ENCODE peak calls at places on chromosome 19, in seven cellular contexts. V is CD4-positive, alpha-beta T cell; W is fibroblast of lung; C is naive thymus-derived CD4-positive, alpha-beta T cell; Z is neuronal stem cell; S is CD8-positive, alpha-beta memory T cell; A is suprapubic skin. Y is an unnamed sample.

GRCh38 chr19:52034051-52034728 is 6.0 kb upstream of the ZNF614 start:
- DNase-seq in Z (no peak), S (no peak), W (peak), A (no peak), C (no peak), V (no peak), Y (no peak)

GRCh38 chr19:1429750-1430149 is 8.4 kb upstream of the RPS15 start:
- DNase-seq in Z (no peak), C (no peak), S (no peak), V (no peak), A (no peak), W (no peak), Y (no peak)

GRCh38 chr19:9796113-9796773 is 22.6 kb downstream of the FBXL12 start:
- DNase-seq in V (peak), W (peak), S (peak), Z (peak), C (peak), A (peak), Y (peak)

GRCh38 chr19:37007587-37008220 is 70.5 kb upstream of the ZNF420 start:
- DNase-seq in A (no peak), Z (no peak), S (peak), W (peak), C (peak), V (no peak), Y (peak)

GRCh38 chr19:33818426-33818825 is 21.8 kb downstream of the KCTD15 start:
- DNase-seq in V (no peak), W (no peak), Z (no peak), S (no peak), A (peak), C (no peak), Y (no peak)

GRCh38 chr19:16899566-16900075 is 10.8 kb downstream of the F2RL3 start:
- DNase-seq in Z (no peak), A (peak), C (no peak), W (no peak), V (no peak), S (no peak), Y (no peak)

GRCh38 chr19:42092350-42092749 is 16.4 kb downstream of the ZNF574 start:
- DNase-seq in C (peak), S (peak), Z (no peak), V (no peak), A (no peak), W (no peak), Y (peak)

GRCh38 chr19:37963190-37963947 is 56.4 kb downstream of the SIPA1L3 start:
- DNase-seq in V (no peak), A (peak), S (no peak), W (peak), Z (no peak), C (no peak), Y (no peak)

GRCh38 chr19:41753159-41753558 is 2.2 kb upstream of the CEACAM6 start:
- DNase-seq in C (peak), W (no peak), S (peak), Z (peak), V (peak), A (no peak), Y (peak)

GRCh38 chr19:13579388-13580060 is 73.2 kb upstream of the CACNA1A start:
- DNase-seq in W (peak), Z (no peak), S (no peak), A (no peak), C (no peak), V (no peak), Y (no peak)

GRCh38 chr19:55487884-55488687 is at the start of gene SSC5D:
- DNase-seq in W (peak), A (no peak), Z (no peak), S (no peak), C (no peak), V (no peak), Y (no peak)

GRCh38 chr19:47854459-47854858 is 4.6 kb upstream of the TPRX2 start:
- DNase-seq in V (no peak), W (no peak), A (no peak), S (no peak), C (no peak), Z (no peak), Y (peak)

GRCh38 chr19:17803264-17803896 is 8.4 kb downstream of the B3GNT3 start:
- DNase-seq in C (peak), V (peak), A (no peak), Z (no peak), S (peak), W (no peak), Y (peak)

GRCh38 chr19:7417671-7418324 is 69.1 kb downstream of the ARHGEF18 start:
- DNase-seq in S (no peak), W (peak), A (no peak), C (no peak), Z (no peak), V (no peak), Y (no peak)

GRCh38 chr19:7428651-7429113 is 60.2 kb downstream of the PEX11G start:
- DNase-seq in V (no peak), A (no peak), C (no peak), W (no peak), S (no peak), Z (no peak), Y (no peak)

GRCh38 chr19:6236310-6237291 is 43.2 kb downstream of the MLLT1 start:
- DNase-seq in Z (no peak), A (peak), C (no peak), V (no peak), S (no peak), W (no peak), Y (no peak)

GRCh38 chr19:14337510-14337909 is 43.7 kb upstream of the ADGRE5 start:
- DNase-seq in S (peak), A (no peak), W (no peak), C (no peak), V (peak), Z (no peak), Y (peak)

GRCh38 chr19:47376589-47377144 is 27.6 kb downstream of the DHX34 start:
- DNase-seq in W (no peak), V (no peak), A (no peak), S (no peak), C (no peak), Z (no peak), Y (no peak)

GRCh38 chr19:47230122-47230920 is 678 bp downstream of the BBC3 start:
- DNase-seq in W (peak), S (peak), C (peak), V (peak), A (peak), Z (no peak), Y (peak)

GRCh38 chr19:11374449-11375142 is at the start of gene SWSAP1:
- DNase-seq in C (peak), A (peak), V (peak), W (peak), Z (peak), S (peak), Y (peak)

GRCh38 chr19:18157465-18158063 is 4.6 kb downstream of the PIK3R2 start:
- DNase-seq in W (no peak), C (no peak), A (no peak), V (no peak), S (no peak), Z (no peak), Y (no peak)

GRCh38 chr19:7916137-7916907 is 1.7 kb downstream of the TGFBR3L start:
- DNase-seq in Z (no peak), W (no peak), V (peak), C (peak), S (peak), A (peak), Y (peak)

GRCh38 chr19:16038196-16038695 is 38.0 kb upstream of the TPM4 start:
- DNase-seq in W (no peak), C (no peak), S (no peak), Z (no peak), A (no peak), V (no peak), Y (no peak)

GRCh38 chr19:50427997-50428425 is 4.7 kb upstream of the MYBPC2 start:
- DNase-seq in W (peak), S (no peak), Z (no peak), C (peak), V (peak), A (peak), Y (no peak)

GRCh38 chr19:24062222-24062621 is 24.8 kb upstream of the ZNF254 start:
- DNase-seq in V (no peak), W (peak), C (no peak), A (no peak), S (no peak), Z (no peak), Y (no peak)

GRCh38 chr19:50639121-50640112 is at the start of gene SYT3:
- DNase-seq in W (peak), Z (peak), V (peak), S (no peak), A (no peak), C (peak), Y (no peak)

GRCh38 chr19:14138576-14139265 is 2.3 kb upstream of the ASF1B start:
- DNase-seq in W (peak), Z (no peak), V (no peak), A (no peak), S (no peak), C (no peak), Y (no peak)

GRCh38 chr19:47899335-47899734 is 13.2 kb upstream of the SULT2A1 start:
- DNase-seq in C (no peak), W (no peak), Z (no peak), S (no peak), A (peak), V (no peak), Y (no peak)

GRCh38 chr19:13133241-13133870 is 15.3 kb downstream of the NACC1 start:
- DNase-seq in Z (no peak), V (no peak), S (no peak), A (no peak), C (no peak), W (no peak), Y (no peak)

GRCh38 chr19:6529351-6529750 is 1.5 kb upstream of the TNFSF9 start:
- DNase-seq in W (no peak), S (no peak), A (no peak), V (no peak), Z (no peak), C (no peak), Y (no peak)

GRCh38 chr19:49546825-49547565 is 19.2 kb downstream of the RCN3 start:
- DNase-seq in Z (peak), V (peak), C (peak), A (no peak), W (peak), S (peak), Y (peak)

GRCh38 chr19:45848922-45849321 is 14.0 kb downstream of the SYMPK start:
- DNase-seq in C (no peak), Z (no peak), V (no peak), W (no peak), S (no peak), A (no peak), Y (no peak)

GRCh38 chr19:18741566-18742121 is 49.5 kb downstream of the COMP start:
- DNase-seq in C (no peak), A (no peak), V (no peak), Z (no peak), S (no peak), W (no peak), Y (no peak)

GRCh38 chr19:19134687-19135158 is 3.6 kb downstream of the TMEM161A start:
- DNase-seq in C (peak), V (peak), A (no peak), S (peak), W (no peak), Z (no peak), Y (peak)

GRCh38 chr19:19900124-19900523 is 622 bp upstream of the ZNF93 start:
- DNase-seq in W (peak), Z (no peak), A (no peak), V (no peak), C (no peak), S (no peak), Y (no peak)

GRCh38 chr19:42386974-42387707 is 3.0 kb downstream of the CNFN start:
- DNase-seq in W (peak), S (peak), Z (peak), C (peak), V (peak), A (peak), Y (peak)

GRCh38 chr19:5152767-5153532 is 184.0 kb downstream of the KDM4B start:
- DNase-seq in S (no peak), A (no peak), Z (no peak), V (no peak), C (no peak), W (no peak), Y (no peak)

GRCh38 chr19:13799669-13800068 is 4.4 kb downstream of the ZSWIM4 start:
- DNase-seq in C (no peak), A (no peak), W (no peak), S (no peak), Z (no peak), V (no peak), Y (no peak)

GRCh38 chr19:48415869-48416268 is 22.4 kb downstream of the GRIN2D start:
- DNase-seq in A (no peak), C (no peak), Z (no peak), V (no peak), W (no peak), S (no peak), Y (no peak)

GRCh38 chr19:49272204-49272603 is 52.8 kb downstream of the SLC6A16 start:
- DNase-seq in C (no peak), Z (no peak), W (peak), V (no peak), A (no peak), S (no peak), Y (peak)

GRCh38 chr19:35040474-35040825 is 1.1 kb upstream of the HPN start:
- DNase-seq in W (no peak), S (no peak), V (no peak), Z (no peak), A (no peak), C (no peak), Y (no peak)

GRCh38 chr19:35038623-35039512 is 2.7 kb upstream of the HPN start:
- DNase-seq in W (peak), A (no peak), C (no peak), S (no peak), Z (no peak), V (no peak), Y (no peak)

GRCh38 chr19:35040826-35041547 is 534 bp upstream of the HPN start:
- DNase-seq in Z (no peak), V (no peak), W (no peak), S (no peak), A (peak), C (no peak), Y (peak)

GRCh38 chr19:35041548-35042055 is at the start of gene HPN:
- DNase-seq in W (no peak), V (no peak), C (no peak), A (no peak), S (no peak), Z (no peak), Y (no peak)

DNA sequence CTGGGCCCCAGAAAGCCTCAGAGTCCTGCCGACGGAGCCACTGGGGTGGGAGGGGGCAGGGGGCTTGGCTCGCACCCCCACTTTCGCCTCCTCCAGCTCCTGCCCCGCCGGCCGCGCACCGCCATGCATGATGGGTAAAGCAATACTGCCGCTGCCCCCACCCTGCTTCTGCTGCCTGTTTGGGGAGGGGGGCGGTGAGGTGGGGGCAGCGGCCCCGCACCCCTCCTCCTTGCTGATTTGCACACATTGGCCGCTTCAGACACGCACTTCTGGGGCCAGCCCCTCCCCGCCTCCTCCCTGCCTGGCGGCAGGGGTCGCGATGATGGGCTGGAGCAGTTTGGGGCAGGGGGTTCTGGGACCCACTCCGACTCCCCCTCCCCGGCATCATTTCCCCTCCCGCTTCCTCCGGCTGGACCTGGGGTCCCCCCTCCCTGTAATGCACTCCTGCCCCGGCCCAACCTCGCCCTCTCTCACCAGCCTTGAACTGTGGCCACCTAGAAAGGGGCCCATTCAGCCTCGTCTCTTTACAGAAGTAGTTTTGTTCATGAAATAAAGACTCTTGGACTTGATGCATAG is 1.6 kb upstream of the HPN start:
- DNase-seq in Z (no peak), S (no peak), V (no peak), C (no peak), A (no peak), W (no peak), Y (no peak)
- H3K27ac ChIP-seq in Z (no peak), S (no peak), V (no peak), C (no peak), A (peak), W (no peak), Y (no peak)

GRCh38 chr19:2455481-2456300 is 1.1 kb downstream of the LMNB2 start:
- DNase-seq in W (no peak), A (no peak), S (peak), V (no peak), C (peak), Z (no peak), Y (peak)

GRCh38 chr19:2454962-2455409 is 1.8 kb downstream of the LMNB2 start:
- DNase-seq in Z (no peak), C (no peak), V (no peak), W (no peak), S (no peak), A (no peak), Y (no peak)

GRCh38 chr19:2454199-2454961 is 2.4 kb downstream of the LMNB2 start:
- DNase-seq in V (no peak), W (no peak), A (no peak), Z (no peak), S (no peak), C (no peak), Y (no peak)

GRCh38 chr19:2451741-2452140 is 5.0 kb downstream of the LMNB2 start:
- DNase-seq in W (no peak), A (no peak), V (no peak), Z (no peak), C (no peak), S (no peak), Y (no peak)

DNA sequence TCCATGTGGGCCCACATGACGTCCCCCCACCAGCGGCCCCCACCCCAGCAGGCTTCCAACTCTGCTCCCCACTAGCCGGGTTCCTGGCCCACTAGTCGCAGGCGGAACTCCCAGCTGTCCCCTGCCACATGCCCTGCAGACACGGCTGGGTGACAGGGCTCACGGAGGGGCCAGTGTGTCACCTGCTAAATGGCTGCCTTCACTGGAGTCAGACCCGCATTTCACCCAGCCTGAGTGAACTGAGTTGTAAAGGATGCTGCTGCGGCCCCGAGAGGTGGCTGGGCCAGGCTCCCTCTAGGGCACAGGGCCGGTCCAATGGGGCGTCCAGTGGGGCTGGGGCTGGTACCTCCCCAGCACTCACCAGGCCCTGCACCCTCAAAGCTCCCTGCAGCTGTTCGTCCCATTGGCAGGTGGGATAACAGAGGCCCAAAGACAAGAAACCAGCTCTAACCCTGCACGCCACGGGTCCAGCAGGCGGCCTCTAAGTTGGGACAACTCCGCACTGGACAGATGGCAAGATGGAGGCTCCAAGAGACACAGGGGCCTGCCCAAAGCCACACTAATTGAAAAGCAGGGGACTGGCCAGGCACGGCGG is 3.2 kb downstream of the LMNB2 start:
- DNase-seq in A (no peak), C (no peak), V (no peak), S (no peak), Z (no peak), W (no peak), Y (no peak)
- H3K27ac ChIP-seq in A (no peak), C (no peak), V (no peak), S (no peak), Z (no peak), W (no peak), Y (no peak)

GRCh38 chr19:44741841-44742352 is 6.6 kb upstream of the BCL3 start:
- DNase-seq in A (peak), W (peak), S (no peak), V (no peak), C (no peak), Z (no peak), Y (no peak)
- H3K27ac ChIP-seq in A (peak), W (peak), S (peak), V (no peak), C (no peak), Z (no peak), Y (peak)

GRCh38 chr19:29336425-29336824 is 123.5 kb upstream of the UQCRFS1 start:
- DNase-seq in C (no peak), Z (no peak), A (no peak), V (no peak), S (no peak), W (no peak), Y (no peak)

DNA sequence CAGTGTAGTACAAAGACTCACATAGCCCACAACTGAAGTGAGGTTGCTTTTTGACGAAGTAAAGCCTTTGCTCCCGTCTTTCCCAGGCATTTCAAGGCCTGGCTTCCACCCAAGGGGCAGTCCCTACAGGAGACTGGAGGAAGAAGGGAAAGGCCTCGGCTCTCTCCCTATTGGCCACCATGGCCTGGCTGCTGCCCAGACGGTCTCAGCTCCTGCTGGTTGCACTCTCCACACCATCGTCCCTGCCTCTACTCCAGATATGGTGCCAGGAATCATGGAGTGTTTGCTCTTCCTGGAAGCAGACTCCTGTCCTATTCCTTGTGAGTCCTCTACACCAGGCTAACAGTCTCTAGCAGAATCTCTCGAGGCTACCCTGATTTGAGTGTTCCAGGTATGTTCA is 124.1 kb upstream of the UQCRFS1 start:
- DNase-seq in S (no peak), C (no peak), W (no peak), Z (no peak), A (no peak), V (no peak), Y (no peak)
- H3K27ac ChIP-seq in S (no peak), C (no peak), W (no peak), Z (no peak), A (no peak), V (no peak), Y (no peak)

Y was measured in CD4-positive, CD25-positive, alpha-beta regulatory T cell.